ENCODE peak calls at places on chromosomes 11 and 22, in six cellular contexts. One of them, this sample, is unnamed.

GRCh38 chr22:30500628-30501027 is 4.9 kb downstream of the SEC14L4 start:
- DNase-seq in CD8-positive, alpha-beta T cell: no peak
- DNase-seq in lower lobe of right lung: no peak
- DNase-seq in RWPE1: no peak
- DNase-seq in tibial artery: no peak
- DNase-seq in A549: no peak
- DNase-seq in this sample: no peak

GRCh38 chr11:83617671-83618070 is 331.5 kb upstream of the CCDC90B start:
- DNase-seq in CD8-positive, alpha-beta T cell: no peak
- DNase-seq in lower lobe of right lung: no peak
- DNase-seq in RWPE1: no peak
- DNase-seq in tibial artery: no peak
- DNase-seq in A549: no peak
- DNase-seq in this sample: no peak

GRCh38 chr11:101584651-101585050 is 844 bp upstream of the TRPC6 start:
- DNase-seq in CD8-positive, alpha-beta T cell: no peak
- DNase-seq in lower lobe of right lung: no peak
- DNase-seq in RWPE1: no peak
- DNase-seq in tibial artery: no peak
- DNase-seq in A549: no peak
- DNase-seq in this sample: no peak

GRCh38 chr11:16293204-16293681 is 63.1 kb downstream of the SOX6 start:
- DNase-seq in CD8-positive, alpha-beta T cell: no peak
- DNase-seq in lower lobe of right lung: no peak
- DNase-seq in RWPE1: no peak
- DNase-seq in tibial artery: no peak
- DNase-seq in A549: no peak
- DNase-seq in this sample: no peak

GRCh38 chr11:119169272-119169719 is 771 bp downstream of the NLRX1 start:
- DNase-seq in CD8-positive, alpha-beta T cell: peak
- DNase-seq in lower lobe of right lung: peak
- DNase-seq in RWPE1: peak
- DNase-seq in tibial artery: peak
- DNase-seq in A549: peak
- DNase-seq in this sample: peak

GRCh38 chr11:130131957-130132850 is 27.4 kb upstream of the ST14 start:
- DNase-seq in CD8-positive, alpha-beta T cell: peak
- DNase-seq in lower lobe of right lung: no peak
- DNase-seq in RWPE1: peak
- DNase-seq in tibial artery: no peak
- DNase-seq in A549: peak
- DNase-seq in this sample: peak

GRCh38 chr22:33315954-33316353 is 257.8 kb upstream of the SYN3 start:
- DNase-seq in CD8-positive, alpha-beta T cell: no peak
- DNase-seq in lower lobe of right lung: no peak
- DNase-seq in RWPE1: no peak
- DNase-seq in tibial artery: no peak
- DNase-seq in A549: no peak
- DNase-seq in this sample: no peak

GRCh38 chr11:78110830-78111229 is 28.6 kb downstream of the ALG8 start:
- DNase-seq in CD8-positive, alpha-beta T cell: no peak
- DNase-seq in lower lobe of right lung: no peak
- DNase-seq in RWPE1: no peak
- DNase-seq in tibial artery: no peak
- DNase-seq in A549: no peak
- DNase-seq in this sample: no peak

GRCh38 chr11:65432133-65432650 is 9.6 kb downstream of the NEAT1 start:
- DNase-seq in CD8-positive, alpha-beta T cell: no peak
- DNase-seq in lower lobe of right lung: no peak
- DNase-seq in RWPE1: no peak
- DNase-seq in tibial artery: no peak
- DNase-seq in A549: no peak
- DNase-seq in this sample: no peak

GRCh38 chr22:19429950-19430889 is 1.3 kb downstream of the HIRA start:
- DNase-seq in CD8-positive, alpha-beta T cell: peak
- DNase-seq in lower lobe of right lung: peak
- DNase-seq in RWPE1: peak
- DNase-seq in tibial artery: no peak
- DNase-seq in A549: peak
- DNase-seq in this sample: no peak

GRCh38 chr22:23775779-23776375 is 3.2 kb downstream of the MMP11 start:
- DNase-seq in CD8-positive, alpha-beta T cell: no peak
- DNase-seq in lower lobe of right lung: no peak
- DNase-seq in RWPE1: no peak
- DNase-seq in tibial artery: no peak
- DNase-seq in A549: peak
- DNase-seq in this sample: no peak

GRCh38 chr11:15901790-15902189 is 454.6 kb downstream of the SOX6 start:
- DNase-seq in CD8-positive, alpha-beta T cell: no peak
- DNase-seq in lower lobe of right lung: no peak
- DNase-seq in RWPE1: no peak
- DNase-seq in tibial artery: no peak
- DNase-seq in A549: peak
- DNase-seq in this sample: no peak

GRCh38 chr11:126658306-126659056 is 303.0 kb downstream of the ST3GAL4 start:
- DNase-seq in CD8-positive, alpha-beta T cell: no peak
- DNase-seq in lower lobe of right lung: no peak
- DNase-seq in RWPE1: no peak
- DNase-seq in tibial artery: no peak
- DNase-seq in A549: no peak
- DNase-seq in this sample: no peak

GRCh38 chr11:62081378-62082291 is 42.2 kb upstream of the INCENP start:
- DNase-seq in CD8-positive, alpha-beta T cell: peak
- DNase-seq in lower lobe of right lung: peak
- DNase-seq in RWPE1: peak
- DNase-seq in tibial artery: peak
- DNase-seq in A549: peak
- DNase-seq in this sample: peak

GRCh38 chr11:11028017-11028692 is 170.3 kb upstream of the ZBED5 start:
- DNase-seq in CD8-positive, alpha-beta T cell: peak
- DNase-seq in lower lobe of right lung: peak
- DNase-seq in RWPE1: peak
- DNase-seq in tibial artery: peak
- DNase-seq in A549: peak
- DNase-seq in this sample: peak

GRCh38 chr22:35663371-35663770 is 15.1 kb downstream of the APOL6 start:
- DNase-seq in CD8-positive, alpha-beta T cell: no peak
- DNase-seq in lower lobe of right lung: no peak
- DNase-seq in RWPE1: no peak
- DNase-seq in tibial artery: no peak
- DNase-seq in A549: no peak
- DNase-seq in this sample: no peak

GRCh38 chr11:116736763-116737162 is 36.0 kb downstream of the BUD13 start:
- DNase-seq in CD8-positive, alpha-beta T cell: no peak
- DNase-seq in lower lobe of right lung: no peak
- DNase-seq in RWPE1: no peak
- DNase-seq in tibial artery: no peak
- DNase-seq in A549: peak
- DNase-seq in this sample: no peak

GRCh38 chr11:116217006-116217405 is 555.8 kb downstream of the BUD13 start:
- DNase-seq in CD8-positive, alpha-beta T cell: peak
- DNase-seq in lower lobe of right lung: peak
- DNase-seq in RWPE1: no peak
- DNase-seq in tibial artery: no peak
- DNase-seq in A549: peak
- DNase-seq in this sample: peak

GRCh38 chr11:74321487-74322188 is 10.2 kb upstream of the P4HA3 start:
- DNase-seq in CD8-positive, alpha-beta T cell: peak
- DNase-seq in lower lobe of right lung: no peak
- DNase-seq in RWPE1: no peak
- DNase-seq in tibial artery: peak
- DNase-seq in A549: peak
- DNase-seq in this sample: peak

GRCh38 chr22:22673099-22673498 is 28.7 kb downstream of the GGTLC2 start:
- DNase-seq in CD8-positive, alpha-beta T cell: no peak
- DNase-seq in lower lobe of right lung: no peak
- DNase-seq in RWPE1: no peak
- DNase-seq in tibial artery: no peak
- DNase-seq in A549: no peak
- DNase-seq in this sample: no peak

GRCh38 chr11:122089111-122089510 is 26.9 kb downstream of the BLID start:
- DNase-seq in CD8-positive, alpha-beta T cell: no peak
- DNase-seq in lower lobe of right lung: no peak
- DNase-seq in RWPE1: no peak
- DNase-seq in tibial artery: no peak
- DNase-seq in A549: no peak
- DNase-seq in this sample: no peak

GRCh38 chr11:69018924-69019323 is 5.9 kb upstream of the MRGPRF start:
- DNase-seq in CD8-positive, alpha-beta T cell: no peak
- DNase-seq in lower lobe of right lung: no peak
- DNase-seq in RWPE1: no peak
- DNase-seq in tibial artery: peak
- DNase-seq in A549: no peak
- DNase-seq in this sample: no peak

GRCh38 chr11:36478700-36479329 is 31.3 kb downstream of the TRAF6 start:
- DNase-seq in CD8-positive, alpha-beta T cell: peak
- DNase-seq in lower lobe of right lung: no peak
- DNase-seq in RWPE1: peak
- DNase-seq in tibial artery: no peak
- DNase-seq in A549: peak
- DNase-seq in this sample: peak

GRCh38 chr11:64245797-64246623 is 733 bp downstream of the PPP1R14B start:
- DNase-seq in CD8-positive, alpha-beta T cell: peak
- DNase-seq in lower lobe of right lung: peak
- DNase-seq in RWPE1: peak
- DNase-seq in tibial artery: peak
- DNase-seq in A549: peak
- DNase-seq in this sample: no peak

GRCh38 chr22:21936151-21936778 is 16.4 kb downstream of the PPM1F start:
- DNase-seq in CD8-positive, alpha-beta T cell: no peak
- DNase-seq in lower lobe of right lung: peak
- DNase-seq in RWPE1: no peak
- DNase-seq in tibial artery: peak
- DNase-seq in A549: no peak
- DNase-seq in this sample: no peak

GRCh38 chr11:125146232-125146631 is 18.3 kb upstream of the PKNOX2 start:
- DNase-seq in CD8-positive, alpha-beta T cell: no peak
- DNase-seq in lower lobe of right lung: no peak
- DNase-seq in RWPE1: no peak
- DNase-seq in tibial artery: no peak
- DNase-seq in A549: no peak
- DNase-seq in this sample: no peak

GRCh38 chr11:35419713-35420333 is 465 bp upstream of the SLC1A2 start:
- DNase-seq in CD8-positive, alpha-beta T cell: no peak
- DNase-seq in lower lobe of right lung: peak
- DNase-seq in RWPE1: no peak
- DNase-seq in tibial artery: no peak
- DNase-seq in A549: no peak
- DNase-seq in this sample: peak

GRCh38 chr22:26047516-26047915 is 121.7 kb upstream of the SEZ6L start:
- DNase-seq in CD8-positive, alpha-beta T cell: no peak
- DNase-seq in lower lobe of right lung: no peak
- DNase-seq in RWPE1: no peak
- DNase-seq in tibial artery: no peak
- DNase-seq in A549: no peak
- DNase-seq in this sample: no peak

GRCh38 chr22:26045855-26046254 is 123.4 kb upstream of the SEZ6L start:
- DNase-seq in CD8-positive, alpha-beta T cell: no peak
- DNase-seq in lower lobe of right lung: no peak
- DNase-seq in RWPE1: no peak
- DNase-seq in tibial artery: no peak
- DNase-seq in A549: no peak
- DNase-seq in this sample: no peak

GRCh38 chr22:26050079-26050478 is 119.2 kb upstream of the SEZ6L start:
- DNase-seq in CD8-positive, alpha-beta T cell: no peak
- DNase-seq in lower lobe of right lung: no peak
- DNase-seq in RWPE1: no peak
- DNase-seq in tibial artery: no peak
- DNase-seq in A549: no peak
- DNase-seq in this sample: no peak

GRCh38 chr22:26045051-26045450 is 124.2 kb upstream of the SEZ6L start:
- DNase-seq in CD8-positive, alpha-beta T cell: no peak
- DNase-seq in lower lobe of right lung: no peak
- DNase-seq in RWPE1: no peak
- DNase-seq in tibial artery: no peak
- DNase-seq in A549: no peak
- DNase-seq in this sample: no peak

GRCh38 chr22:26047920-26048319 is 121.3 kb upstream of the SEZ6L start:
- DNase-seq in CD8-positive, alpha-beta T cell: no peak
- DNase-seq in lower lobe of right lung: no peak
- DNase-seq in RWPE1: no peak
- DNase-seq in tibial artery: no peak
- DNase-seq in A549: no peak
- DNase-seq in this sample: no peak
- TF ChIP-seq CTCF in CD8-positive, alpha-beta T cell: no peak
- TF ChIP-seq CTCF in lower lobe of right lung: no peak
- TF ChIP-seq CTCF in RWPE1: no peak
- TF ChIP-seq CTCF in tibial artery: no peak
- TF ChIP-seq CTCF in A549: no peak
- TF ChIP-seq CTCF in this sample: no peak

GRCh38 chr11:67572747-67573419 is 10.7 kb upstream of the GSTP1 start:
- DNase-seq in CD8-positive, alpha-beta T cell: peak
- DNase-seq in lower lobe of right lung: peak
- DNase-seq in RWPE1: no peak
- DNase-seq in tibial artery: peak
- DNase-seq in A549: peak
- DNase-seq in this sample: peak
- TF ChIP-seq CTCF in CD8-positive, alpha-beta T cell: peak
- TF ChIP-seq CTCF in lower lobe of right lung: peak
- TF ChIP-seq CTCF in RWPE1: peak
- TF ChIP-seq CTCF in tibial artery: peak
- TF ChIP-seq CTCF in A549: peak
- TF ChIP-seq CTCF in this sample: peak

GRCh38 chr11:5449432-5449831 is 309 bp downstream of the OR51I2 start:
- DNase-seq in CD8-positive, alpha-beta T cell: no peak
- DNase-seq in lower lobe of right lung: no peak
- DNase-seq in RWPE1: no peak
- DNase-seq in tibial artery: no peak
- DNase-seq in A549: no peak
- DNase-seq in this sample: no peak

GRCh38 chr11:5449023-5449422 is at the start of gene OR51I2:
- DNase-seq in CD8-positive, alpha-beta T cell: no peak
- DNase-seq in lower lobe of right lung: no peak
- DNase-seq in RWPE1: no peak
- DNase-seq in tibial artery: no peak
- DNase-seq in A549: no peak
- DNase-seq in this sample: no peak

DNA sequence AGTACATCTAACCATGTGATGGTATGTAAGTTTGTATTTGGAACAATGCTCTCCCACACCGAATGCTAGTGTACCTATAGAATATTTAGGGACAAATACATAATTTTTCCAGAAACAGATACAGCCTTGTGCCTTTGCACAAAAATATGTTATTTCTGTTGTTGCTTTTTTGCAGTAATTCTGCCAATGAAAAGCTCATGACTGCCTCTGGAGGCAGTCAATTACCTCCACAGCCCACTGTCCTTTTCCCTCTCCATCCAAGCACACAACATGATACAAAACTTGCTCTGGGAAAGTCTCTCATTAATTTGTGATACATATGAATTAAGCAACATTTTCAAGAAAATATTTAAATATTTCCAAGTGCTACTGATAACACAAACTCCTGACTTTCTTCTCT is 3.6 kb downstream of the OR51I2 start:
- DNase-seq in CD8-positive, alpha-beta T cell: no peak
- DNase-seq in lower lobe of right lung: no peak
- DNase-seq in RWPE1: no peak
- DNase-seq in tibial artery: no peak
- DNase-seq in A549: no peak
- DNase-seq in this sample: no peak
- TF ChIP-seq CTCF in CD8-positive, alpha-beta T cell: no peak
- TF ChIP-seq CTCF in lower lobe of right lung: no peak
- TF ChIP-seq CTCF in RWPE1: no peak
- TF ChIP-seq CTCF in tibial artery: no peak
- TF ChIP-seq CTCF in A549: no peak
- TF ChIP-seq CTCF in this sample: no peak

GRCh38 chr11:91796999-91797398 is 427.6 kb upstream of the FAT3 start:
- DNase-seq in CD8-positive, alpha-beta T cell: no peak
- DNase-seq in lower lobe of right lung: no peak
- DNase-seq in RWPE1: no peak
- DNase-seq in tibial artery: no peak
- DNase-seq in A549: peak
- DNase-seq in this sample: no peak
- TF ChIP-seq CTCF in CD8-positive, alpha-beta T cell: no peak
- TF ChIP-seq CTCF in lower lobe of right lung: no peak
- TF ChIP-seq CTCF in RWPE1: no peak
- TF ChIP-seq CTCF in tibial artery: no peak
- TF ChIP-seq CTCF in A549: no peak
- TF ChIP-seq CTCF in this sample: no peak

This sample was measured in endothelial cell.